ENCODE peak calls at places on chromosomes 4 and X, in seven cellular contexts. F is testis, N is HFF-Myc, I is keratinocyte, J is AG04450, T is HCT116, S is left lung. Y is an unnamed sample.

GRCh38 chrX:120244735-120245498 is 5.7 kb upstream of the ZBTB33 start:
- DNase-seq in F (peak), N (peak), I (no peak), J (peak), T (peak), S (peak), Y (peak)

GRCh38 chrX:20742106-20742505 is 475.4 kb upstream of the RPS6KA3 start:
- DNase-seq in F (no peak), N (no peak), I (no peak), J (no peak), T (no peak), S (no peak), Y (peak)

GRCh38 chr4:139465922-139466321 is 12.0 kb downstream of the RAB33B start:
- DNase-seq in F (no peak), N (no peak), I (no peak), J (no peak), T (no peak), S (no peak), Y (no peak)

GRCh38 chrX:139483721-139484120 is 46.8 kb upstream of the F9 start:
- DNase-seq in F (no peak), N (no peak), I (no peak), J (no peak), T (no peak), S (no peak), Y (no peak)

GRCh38 chrX:19392078-19392477 is 48.4 kb downstream of the PDHA1 start:
- DNase-seq in F (no peak), N (no peak), I (no peak), J (no peak), T (no peak), S (no peak), Y (no peak)

GRCh38 chr4:55258152-55258863 is 87.7 kb upstream of the SRD5A3 start:
- DNase-seq in F (no peak), N (no peak), I (no peak), J (no peak), T (no peak), S (no peak), Y (no peak)

GRCh38 chr4:824461-825062 is 1.4 kb downstream of the CPLX1 start:
- DNase-seq in F (no peak), N (no peak), I (no peak), J (no peak), T (no peak), S (peak), Y (no peak)

GRCh38 chr4:142435599-142436235 is 410.4 kb downstream of the INPP4B start:
- DNase-seq in F (no peak), N (no peak), I (no peak), J (no peak), T (no peak), S (peak), Y (no peak)

GRCh38 chrX:17022205-17022604 is 75.7 kb downstream of the REPS2 start:
- DNase-seq in F (no peak), N (peak), I (no peak), J (peak), T (no peak), S (no peak), Y (peak)

GRCh38 chrX:55480390-55481062 is 9.1 kb downstream of the USP51 start:
- DNase-seq in F (no peak), N (no peak), I (no peak), J (no peak), T (no peak), S (no peak), Y (no peak)

GRCh38 chr4:27027428-27027827 is 166.8 kb downstream of the STIM2 start:
- DNase-seq in F (no peak), N (no peak), I (no peak), J (no peak), T (no peak), S (no peak), Y (no peak)

GRCh38 chr4:62528874-62529273 is 1328.7 kb downstream of the ADGRL3 start:
- DNase-seq in F (no peak), N (no peak), I (no peak), J (no peak), T (no peak), S (no peak), Y (no peak)

GRCh38 chrX:39196192-39197102 is 395.2 kb downstream of the MID1IP1 start:
- DNase-seq in F (peak), N (peak), I (peak), J (no peak), T (peak), S (no peak), Y (peak)

GRCh38 chr4:139368990-139369389 is 66.7 kb upstream of the NDUFC1 start:
- DNase-seq in F (no peak), N (no peak), I (no peak), J (no peak), T (no peak), S (no peak), Y (no peak)

GRCh38 chr4:146315184-146315583 is 100.8 kb downstream of the REELD1 start:
- DNase-seq in F (no peak), N (no peak), I (no peak), J (no peak), T (no peak), S (no peak), Y (no peak)

GRCh38 chr4:64465263-64465662 is 56.0 kb upstream of the TECRL start:
- DNase-seq in F (no peak), N (no peak), I (no peak), J (no peak), T (no peak), S (no peak), Y (no peak)

GRCh38 chr4:71269241-71269640 is 69.6 kb upstream of the SLC4A4 start:
- DNase-seq in F (no peak), N (no peak), I (no peak), J (no peak), T (no peak), S (no peak), Y (peak)

GRCh38 chrX:30643313-30643821 is 9.9 kb upstream of the GK start:
- DNase-seq in F (no peak), N (no peak), I (no peak), J (peak), T (no peak), S (no peak), Y (peak)

GRCh38 chrX:105211051-105211575 is 9.4 kb downstream of the TEX13A start:
- DNase-seq in F (no peak), N (no peak), I (no peak), J (no peak), T (no peak), S (no peak), Y (no peak)

GRCh38 chrX:152876931-152877840 is 20.7 kb upstream of the ZNF185 start:
- DNase-seq in F (no peak), N (no peak), I (no peak), J (no peak), T (no peak), S (no peak), Y (no peak)

GRCh38 chrX:152884171-152884570 is 13.7 kb upstream of the ZNF185 start:
- DNase-seq in F (no peak), N (no peak), I (no peak), J (no peak), T (no peak), S (no peak), Y (no peak)

GRCh38 chrX:152886716-152887115 is 11.2 kb upstream of the ZNF185 start:
- DNase-seq in F (no peak), N (no peak), I (no peak), J (no peak), T (no peak), S (no peak), Y (no peak)

GRCh38 chrX:152878976-152879755 is 18.7 kb upstream of the ZNF185 start:
- DNase-seq in F (no peak), N (no peak), I (peak), J (no peak), T (no peak), S (no peak), Y (no peak)

GRCh38 chrX:152881289-152881688 is 16.6 kb upstream of the ZNF185 start:
- DNase-seq in F (no peak), N (no peak), I (no peak), J (no peak), T (no peak), S (no peak), Y (no peak)
- TF ChIP-seq CTCF in F (no peak), N (no peak), I (no peak), J (no peak), T (no peak), S (no peak), Y (no peak)

DNA sequence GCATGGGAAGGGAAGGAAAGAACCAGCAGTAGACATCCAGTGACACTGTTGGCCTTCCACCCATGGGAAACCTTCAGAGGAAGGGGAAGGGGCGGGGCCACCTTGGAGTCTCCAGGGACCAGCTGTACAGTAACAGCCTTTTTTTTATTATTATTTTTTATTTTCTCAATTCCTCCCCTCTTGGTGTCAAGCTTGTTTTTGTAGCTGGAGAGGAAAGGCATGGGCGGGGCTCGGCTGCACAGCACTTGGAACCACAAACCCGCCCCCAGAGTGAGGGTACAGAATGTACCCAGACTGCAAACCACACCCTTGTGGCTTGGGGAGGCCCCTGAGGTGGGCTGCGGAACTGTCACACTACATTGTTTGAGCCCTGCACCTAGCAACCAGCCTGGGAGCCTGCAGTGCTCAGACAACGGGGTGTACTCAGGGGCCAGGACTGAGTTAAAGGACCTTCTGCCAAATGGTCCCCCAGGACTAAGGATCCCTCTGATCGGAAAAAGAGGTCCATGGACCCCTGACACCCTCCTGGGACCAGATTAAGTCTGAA is 45.7 kb downstream of the PRPS1 start:
- DNase-seq in F (peak), N (no peak), I (no peak), J (no peak), T (no peak), S (peak), Y (peak)
- H3K4me3 ChIP-seq in F (no peak), N (peak), I (no peak), J (no peak), T (no peak), S (peak), Y (no peak)

GRCh38 chrX:153634832-153635231 is 12.2 kb upstream of the DUSP9 start:
- DNase-seq in F (no peak), N (no peak), I (no peak), J (no peak), T (no peak), S (no peak), Y (no peak)

GRCh38 chrX:153637121-153638040 is 9.6 kb upstream of the DUSP9 start:
- DNase-seq in F (no peak), N (no peak), I (no peak), J (no peak), T (no peak), S (no peak), Y (no peak)

GRCh38 chrX:153636716-153637115 is 10.3 kb upstream of the DUSP9 start:
- DNase-seq in F (no peak), N (no peak), I (no peak), J (no peak), T (no peak), S (no peak), Y (no peak)

GRCh38 chrX:153635388-153635787 is 11.6 kb upstream of the DUSP9 start:
- DNase-seq in F (no peak), N (no peak), I (no peak), J (no peak), T (no peak), S (no peak), Y (no peak)

DNA sequence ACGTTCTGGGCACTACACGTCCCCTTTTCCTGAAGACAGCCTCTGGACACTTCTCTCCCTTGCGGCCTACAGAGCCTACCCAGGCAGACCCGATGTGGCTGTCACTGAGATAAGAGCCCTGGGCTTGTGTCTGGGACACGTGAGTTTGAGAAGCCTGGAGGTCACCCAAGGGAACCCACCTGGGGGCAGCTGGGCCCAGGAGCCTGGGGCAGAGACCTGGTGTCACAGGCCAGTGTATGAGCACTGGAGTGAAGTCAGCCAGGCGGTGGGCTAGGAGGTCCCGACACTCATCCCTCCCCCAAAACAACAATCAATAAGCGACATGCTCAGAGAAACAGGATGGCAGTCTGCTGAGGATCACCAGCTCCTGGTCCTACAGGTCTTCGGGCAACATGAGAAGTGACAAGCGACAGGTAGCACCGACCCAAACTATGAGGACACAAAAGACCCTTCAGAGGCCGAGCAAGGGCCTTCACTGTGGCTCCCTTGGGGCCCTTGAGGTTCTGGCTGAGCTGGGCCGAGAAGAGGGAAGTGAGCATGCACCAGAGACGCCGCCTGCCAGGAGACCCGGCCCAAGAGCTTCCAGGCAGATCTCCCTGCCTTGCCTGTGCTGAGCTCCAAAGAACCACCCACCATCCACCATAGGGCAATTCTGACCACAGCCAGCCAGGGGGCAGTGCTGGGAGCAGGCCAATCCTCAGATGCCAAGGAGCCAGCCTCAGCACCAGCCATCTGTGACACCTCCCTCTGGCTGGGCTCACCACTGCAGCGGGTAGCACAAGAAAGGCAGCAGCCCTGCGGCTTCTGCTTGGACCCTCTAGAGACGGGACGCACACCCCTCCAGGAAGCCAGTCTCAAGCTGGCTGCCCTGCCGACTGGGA is 11.0 kb upstream of the DUSP9 start:
- DNase-seq in F (no peak), N (no peak), I (no peak), J (no peak), T (no peak), S (no peak), Y (no peak)
- TF ChIP-seq CTCF in F (no peak), N (peak), I (peak), J (peak), T (peak), S (no peak), Y (peak)

DNA sequence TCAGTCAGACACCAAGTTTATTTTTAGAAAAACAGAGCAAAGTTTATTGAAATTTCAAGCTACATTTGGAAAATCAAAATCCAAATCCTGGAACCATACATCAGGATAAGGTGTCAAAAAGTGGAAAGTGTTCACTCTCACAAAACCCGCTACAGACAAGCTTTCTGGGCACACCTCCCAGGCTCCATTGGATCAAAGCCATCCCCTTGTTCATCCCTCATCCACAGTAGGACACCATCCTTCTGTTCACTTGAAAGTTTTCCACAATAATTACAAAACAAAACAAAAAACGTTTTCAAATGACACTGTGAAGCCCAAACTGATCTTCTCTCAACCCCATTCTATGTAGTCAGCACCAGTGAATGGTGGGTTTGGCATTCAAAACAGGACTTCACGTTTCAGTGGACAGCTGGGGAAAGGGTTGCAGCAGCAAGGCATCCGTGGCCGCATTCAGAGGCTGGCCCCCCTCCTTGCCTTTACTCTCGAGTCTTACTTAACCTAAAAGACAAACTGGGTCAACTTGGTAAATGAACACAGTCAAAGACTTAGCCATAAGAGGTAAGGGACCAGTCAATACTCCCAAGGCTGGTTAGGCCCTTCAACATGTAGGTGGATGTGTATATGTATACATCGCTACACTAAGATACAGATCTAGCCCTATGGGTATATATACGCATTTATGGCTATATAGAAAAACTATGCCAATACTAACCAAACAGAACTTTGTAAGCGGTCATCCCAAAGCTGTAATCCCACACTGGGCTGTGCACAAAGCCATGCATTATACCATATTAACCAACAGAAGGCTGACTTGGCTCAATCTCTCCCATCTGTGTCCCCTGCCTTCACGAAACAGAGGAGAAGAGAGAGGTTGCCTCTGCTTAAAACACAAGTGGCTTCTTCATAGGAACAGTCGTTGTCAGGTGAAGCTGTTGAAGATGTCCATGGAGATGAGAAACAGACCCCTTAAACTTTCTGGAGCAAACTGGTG is 62.1 kb downstream of the TSC22D3 start:
- DNase-seq in F (peak), N (no peak), I (no peak), J (no peak), T (no peak), S (no peak), Y (peak)
- H3K4me3 ChIP-seq in F (no peak), N (no peak), I (no peak), J (no peak), T (no peak), S (peak), Y (no peak)

DNA sequence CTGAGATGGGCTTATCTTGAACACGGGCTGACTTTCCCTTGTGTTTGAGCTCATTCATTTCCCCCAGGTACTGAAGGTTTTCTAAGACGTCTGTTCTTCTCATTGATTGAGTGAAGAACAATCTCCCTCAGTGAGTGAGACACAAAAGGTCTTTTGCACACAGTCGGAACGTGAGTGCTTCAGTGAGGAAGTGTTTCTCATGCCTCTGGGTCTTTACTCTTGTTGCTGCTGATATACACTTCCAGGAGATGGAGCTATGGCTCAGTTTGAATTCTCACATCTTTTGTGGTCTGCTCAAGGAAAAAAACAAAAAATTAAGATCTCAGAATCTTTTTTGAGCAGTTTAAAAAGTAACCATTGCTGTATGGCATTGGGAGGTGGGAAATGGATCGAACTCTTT is 981.9 kb upstream of the TENM3 start:
- DNase-seq in F (no peak), N (no peak), I (no peak), J (peak), T (no peak), S (no peak), Y (peak)
- TF ChIP-seq CTCF in F (no peak), N (no peak), I (peak), J (peak), T (peak), S (no peak), Y (peak)

Y was measured in AG10803.